ENCODE peak calls at places on chromosomes 7 and 10, in four cellular contexts. U is amniotic stem cell; E is activated CD4-positive, alpha-beta T cell treated with anti-CD3 and anti-CD28 coated beads for 4 hours; H is left ventricle myocardium superior. F is an unnamed sample.

GRCh38 chr10:129005804-129006203 is 461.2 kb upstream of the MGMT start:
- DNase-seq in H (no peak), E (no peak), U (no peak), F (no peak)

GRCh38 chr7:98110249-98111022 is 3.8 kb downstream of the LMTK2 start:
- DNase-seq in U (no peak), E (no peak), H (peak; percentile 42), F (no peak)

GRCh38 chr7:137579913-137580640 is 236.5 kb upstream of the PTN start:
- DNase-seq in E (no peak), H (no peak), U (peak; percentile 50), F (no peak)

GRCh38 chr7:4733936-4734528 is 41.4 kb upstream of the AP5Z1 start:
- DNase-seq in E (no peak), H (no peak), U (no peak), F (no peak)

GRCh38 chr7:157427811-157428553 is 91.2 kb downstream of the DNAJB6 start:
- DNase-seq in E (no peak), H (peak; percentile 22), U (no peak), F (no peak)

GRCh38 chr10:132388901-132389630 is 7.9 kb upstream of the PWWP2B start:
- DNase-seq in U (no peak), H (peak; percentile 64), E (no peak), F (no peak)

GRCh38 chr7:90613088-90613498 is 17.0 kb downstream of the CDK14 start:
- DNase-seq in H (no peak), U (no peak), E (no peak), F (no peak)

GRCh38 chr7:44959956-44960640 is 18.7 kb downstream of the MYO1G start:
- DNase-seq in H (no peak), U (no peak), E (no peak), F (no peak)

GRCh38 chr10:75350791-75351190 is 50.8 kb downstream of the ZNF503 start:
- DNase-seq in H (no peak), U (no peak), E (no peak), F (no peak)

GRCh38 chr7:12620371-12620770 is 49.9 kb downstream of the SCIN start:
- DNase-seq in E (no peak), H (no peak), U (no peak), F (no peak)

GRCh38 chr10:122056431-122057094 is 67.6 kb downstream of the TACC2 start:
- DNase-seq in U (no peak), H (no peak), E (no peak), F (no peak)

GRCh38 chr10:94049911-94050310 is 56.2 kb downstream of the PLCE1 start:
- DNase-seq in H (no peak), U (no peak), E (no peak), F (no peak)

F was measured in stimulated activated naive CD4-positive, alpha-beta T cell.